ENCODE peak calls at places on chromosomes 3 and 15, in five cellular contexts. H, Z, B, U and F are unnamed samples.

GRCh38 chr15:64138542-64138941 is 13.0 kb upstream of the SNX22 start:
- DNase-seq in H (no peak), Z (no peak), B (no peak), U (no peak), F (no peak)

GRCh38 chr3:54213910-54214309 is 91.6 kb downstream of the CACNA2D3 start:
- DNase-seq in U (no peak), B (no peak), H (no peak), Z (no peak), F (no peak)

GRCh38 chr3:149554826-149555225 is 80.3 kb downstream of the TM4SF4 start:
- DNase-seq in U (no peak), B (no peak), Z (no peak), H (no peak), F (peak)

GRCh38 chr3:44993471-44994205 is 17.6 kb downstream of the EXOSC7 start:
- DNase-seq in U (no peak), H (no peak), Z (no peak), B (no peak), F (peak)

GRCh38 chr3:44596631-44597030 is 11.9 kb downstream of the ZNF660 start:
- DNase-seq in B (no peak), U (no peak), Z (no peak), H (no peak), F (peak)

GRCh38 chr3:58952128-58952917 is 97.5 kb downstream of the CFAP20DC start:
- DNase-seq in U (no peak), H (no peak), B (no peak), Z (no peak), F (no peak)

GRCh38 chr3:183576487-183577107 is 21.1 kb upstream of the KLHL6 start:
- DNase-seq in U (no peak), Z (no peak), B (no peak), H (no peak), F (peak)

GRCh38 chr15:53193149-53193548 is 403.0 kb upstream of the ONECUT1 start:
- DNase-seq in B (peak), H (no peak), U (no peak), Z (no peak), F (no peak)

GRCh38 chr3:27641888-27642601 is 80.1 kb downstream of the EOMES start:
- DNase-seq in H (no peak), Z (no peak), U (no peak), B (no peak), F (no peak)

GRCh38 chr15:50390549-50391264 is 33.5 kb upstream of the USP8 start:
- DNase-seq in B (no peak), Z (no peak), U (peak), H (no peak), F (no peak)

GRCh38 chr15:60916032-60916673 is 312.9 kb downstream of the RORA start:
- DNase-seq in Z (no peak), U (no peak), H (no peak), B (no peak), F (no peak)

GRCh38 chr15:64430000-64430735 is 30.2 kb upstream of the ZNF609 start:
- DNase-seq in U (no peak), H (peak), Z (peak), B (peak), F (peak)

GRCh38 chr3:29186982-29187718 is 93.7 kb upstream of the RBMS3 start:
- DNase-seq in H (no peak), Z (no peak), B (no peak), U (no peak), F (peak)

GRCh38 chr3:170044280-170044679 is 6.5 kb downstream of the GPR160 start:
- DNase-seq in B (no peak), Z (no peak), U (no peak), H (no peak), F (no peak)

GRCh38 chr3:34988296-34988695 is 651.0 kb upstream of the ARPP21 start:
- DNase-seq in B (no peak), U (no peak), Z (no peak), H (no peak), F (no peak)

GRCh38 chr3:129022114-129022994 is 21.2 kb downstream of the EFCC1 start:
- DNase-seq in H (no peak), U (no peak), Z (no peak), B (no peak), F (peak)

DNA sequence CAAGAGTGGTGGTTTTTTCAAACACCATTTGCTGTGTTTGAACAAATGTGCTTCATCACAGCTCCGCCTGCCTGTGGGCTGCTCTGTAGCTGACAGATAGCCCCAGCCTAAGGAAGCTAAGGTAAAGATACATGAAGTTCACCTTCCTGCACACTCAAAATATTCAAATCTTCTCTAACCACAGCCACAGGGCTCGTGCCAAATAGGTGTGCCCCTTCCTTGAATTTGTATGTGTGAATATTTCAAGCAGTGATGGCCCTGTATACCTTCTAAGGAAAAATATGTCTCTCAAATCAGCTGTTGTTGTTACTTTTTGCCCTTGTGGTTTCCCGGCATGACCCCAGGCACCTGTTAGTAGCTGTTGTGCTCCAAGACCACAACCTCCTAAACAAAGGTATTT is 92.8 kb downstream of the CCNL1 start:
- DNase-seq in B (no peak), H (no peak), Z (no peak), U (no peak), F (no peak)
- H3K27ac ChIP-seq in B (no peak), H (no peak), Z (no peak), U (no peak), F (no peak)

GRCh38 chr15:80003171-80003570 is 32.2 kb upstream of the BCL2A1 start:
- DNase-seq in U (no peak), H (no peak), Z (peak), B (no peak), F (no peak)
- H2AFZ ChIP-seq in U (no peak), H (peak), Z (peak), B (peak), F (no peak)

GRCh38 chr15:25329685-25330084 is 109.1 kb downstream of the UBE3A start:
- DNase-seq in U (no peak), Z (no peak), B (no peak), H (no peak), F (no peak)

GRCh38 chr15:25333049-25333448 is 105.8 kb downstream of the UBE3A start:
- DNase-seq in U (no peak), H (no peak), B (no peak), Z (no peak), F (no peak)

GRCh38 chr15:25332306-25332705 is 106.5 kb downstream of the UBE3A start:
- DNase-seq in U (no peak), Z (no peak), B (no peak), H (no peak), F (no peak)

GRCh38 chr15:25331404-25331803 is 107.4 kb downstream of the UBE3A start:
- DNase-seq in U (no peak), H (no peak), Z (no peak), B (no peak), F (no peak)

GRCh38 chr15:25331860-25332259 is 107.0 kb downstream of the UBE3A start:
- DNase-seq in B (no peak), H (no peak), Z (no peak), U (no peak), F (no peak)
- H2BK12ac ChIP-seq in B (no peak), H (no peak), Z (no peak), U (no peak), F (no peak)

DNA sequence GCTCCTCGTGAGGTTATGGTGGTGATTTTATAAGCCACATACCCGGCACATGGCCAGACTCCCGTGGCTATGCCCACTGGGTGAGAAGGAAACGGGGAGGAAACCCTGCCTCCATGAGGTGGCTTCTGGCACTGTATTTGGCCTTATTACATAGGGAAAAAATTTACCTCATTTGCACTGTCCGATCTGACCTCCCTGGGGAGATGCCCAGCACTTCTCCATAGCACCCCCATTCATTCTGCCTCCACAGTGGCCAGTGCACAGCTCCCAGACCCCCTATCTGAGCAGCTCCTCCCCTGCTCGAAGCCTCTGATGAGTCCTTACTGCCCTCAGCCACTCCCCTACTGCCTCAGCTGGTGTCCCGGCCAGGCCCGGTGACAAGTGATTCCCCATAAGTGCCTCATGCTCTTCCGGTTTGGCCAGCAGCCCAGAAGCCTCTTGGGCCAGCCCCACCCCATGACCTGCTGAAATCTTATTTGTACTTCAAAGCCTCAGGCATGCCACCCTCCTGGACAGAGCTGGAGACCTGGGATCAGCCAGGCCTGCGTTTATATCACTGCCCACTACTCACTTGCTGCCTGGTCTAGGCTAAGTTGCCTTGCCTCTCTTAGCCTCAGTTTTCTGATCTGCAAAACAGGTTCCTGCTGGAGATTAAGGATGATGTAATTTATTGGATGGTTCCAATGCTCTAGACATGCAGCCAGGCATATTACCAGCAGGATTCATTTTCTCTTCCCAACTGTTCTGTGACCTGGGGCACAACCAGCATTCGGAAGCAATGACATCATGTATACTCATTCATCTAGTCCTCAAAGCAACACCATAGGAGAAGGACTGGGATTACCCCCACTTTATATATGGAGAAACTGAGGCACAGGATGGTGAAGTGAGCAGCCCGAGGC is 30.6 kb upstream of the SLC6A6 start:
- DNase-seq in B (no peak), U (peak), H (no peak), Z (no peak), F (peak)
- H3K27ac ChIP-seq in B (no peak), U (no peak), H (no peak), Z (no peak), F (no peak)

GRCh38 chr3:57163751-57164150 is 1.4 kb downstream of the IL17RD start:
- DNase-seq in H (no peak), B (no peak), Z (no peak), U (peak), F (no peak)
- H2AFZ ChIP-seq in H (no peak), B (no peak), Z (no peak), U (no peak), F (no peak)

GRCh38 chr3:194485876-194486539 is 794 bp downstream of the ATP13A3 start:
- DNase-seq in U (peak), H (no peak), Z (no peak), B (no peak), F (peak)

GRCh38 chr3:194482196-194482593 is 4.6 kb downstream of the ATP13A3 start:
- DNase-seq in U (no peak), Z (no peak), B (no peak), H (no peak), F (no peak)

GRCh38 chr3:194484614-194485013 is 2.2 kb downstream of the ATP13A3 start:
- DNase-seq in H (no peak), U (no peak), B (no peak), Z (no peak), F (no peak)

GRCh38 chr3:194485471-194485875 is 1.3 kb downstream of the ATP13A3 start:
- DNase-seq in B (no peak), U (no peak), H (no peak), Z (no peak), F (peak)

GRCh38 chr3:194483850-194484249 is 3.0 kb downstream of the ATP13A3 start:
- DNase-seq in Z (no peak), B (no peak), U (no peak), H (no peak), F (no peak)
- H2BK12ac ChIP-seq in Z (no peak), B (no peak), U (no peak), H (no peak), F (no peak)

GRCh38 chr3:65935724-65936123 is 103.0 kb downstream of the MAGI1 start:
- DNase-seq in H (no peak), U (no peak), Z (no peak), B (no peak), F (no peak)
- H3K27ac ChIP-seq in H (no peak), U (no peak), Z (no peak), B (no peak), F (no peak)

GRCh38 chr3:5068531-5068930 is 53.6 kb upstream of the ARL8B start:
- DNase-seq in H (no peak), B (no peak), Z (no peak), U (no peak), F (no peak)

GRCh38 chr3:5069627-5070026 is 52.5 kb upstream of the ARL8B start:
- DNase-seq in H (no peak), U (no peak), B (no peak), Z (no peak), F (no peak)

GRCh38 chr3:5073374-5074085 is 48.6 kb upstream of the ARL8B start:
- DNase-seq in B (no peak), Z (no peak), H (no peak), U (no peak), F (no peak)

GRCh38 chr3:5071061-5071460 is 51.0 kb upstream of the ARL8B start:
- DNase-seq in U (no peak), Z (no peak), B (no peak), H (no peak), F (no peak)

GRCh38 chr3:5072100-5072816 is 49.8 kb upstream of the ARL8B start:
- DNase-seq in B (no peak), U (no peak), Z (no peak), H (no peak), F (no peak)
- H2AFZ ChIP-seq in B (no peak), U (no peak), Z (no peak), H (no peak), F (no peak)

DNA sequence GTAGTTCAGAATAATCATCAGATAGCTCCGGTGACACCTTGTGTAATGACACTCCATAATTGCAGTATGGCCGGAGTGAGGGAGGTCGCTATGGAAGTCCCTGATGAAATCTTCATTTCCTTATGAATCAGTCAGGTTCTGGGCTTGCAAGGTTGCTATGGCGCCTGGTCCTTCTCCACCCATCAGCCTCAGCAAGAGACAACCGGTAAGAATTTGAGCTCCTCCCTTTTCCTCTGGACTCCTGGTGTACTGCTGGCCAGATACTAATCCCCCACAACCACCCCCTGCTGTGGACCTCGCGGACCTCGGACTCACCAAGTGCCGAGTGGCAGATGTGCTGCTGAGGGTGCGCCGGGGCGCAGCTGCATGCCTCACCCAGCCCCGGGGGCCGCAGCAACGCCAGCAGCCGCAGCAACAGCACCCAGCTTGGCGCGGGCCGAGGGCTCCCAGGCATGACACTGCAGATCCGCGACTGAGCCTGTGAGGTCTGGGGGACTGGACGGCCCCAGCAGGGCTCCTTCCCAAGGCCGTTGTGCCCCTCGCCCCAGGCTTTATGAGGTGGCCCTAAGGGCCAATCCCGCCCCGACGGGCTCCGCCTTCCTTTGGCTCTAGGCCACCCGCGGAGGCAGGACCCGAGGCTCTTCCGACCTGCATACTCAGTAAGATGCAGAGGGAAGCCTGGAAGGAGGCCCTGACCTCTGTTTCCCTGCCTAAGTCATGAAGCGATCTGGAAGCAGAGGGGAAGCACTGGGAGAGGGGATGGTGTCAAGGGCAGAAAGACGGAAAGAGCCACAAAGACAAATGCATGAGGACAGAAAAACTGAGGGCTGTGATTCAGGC is at the start of gene TIMP4:
- DNase-seq in H (peak), U (peak), Z (peak), B (peak), F (peak)
- H2BK12ac ChIP-seq in H (peak), U (peak), Z (no peak), B (no peak), F (peak)

DNA sequence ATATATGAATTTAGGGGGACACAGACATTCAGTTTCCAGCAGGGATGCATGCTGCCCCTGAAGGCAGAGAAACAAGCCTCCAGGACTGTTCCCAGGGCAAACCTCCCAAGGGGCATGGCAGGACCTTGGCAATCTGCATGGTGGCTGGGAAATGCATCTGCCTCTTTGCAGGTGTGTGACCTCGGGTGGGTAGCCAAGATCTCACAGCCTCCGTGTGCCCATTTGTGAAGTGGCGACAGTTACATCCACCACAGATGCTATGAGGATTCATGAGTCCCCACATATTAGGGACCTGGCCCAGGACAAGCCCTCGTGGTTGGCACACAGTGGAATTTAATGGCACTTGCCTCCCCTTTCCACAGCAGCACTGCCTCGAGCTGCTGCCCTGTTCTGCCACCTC is 29.9 kb downstream of the SLC28A1 start:
- DNase-seq in H (no peak), Z (no peak), B (no peak), U (no peak), F (no peak)
- H3K27ac ChIP-seq in H (no peak), Z (no peak), B (no peak), U (peak), F (peak)